ENCODE peak calls at places on chromosomes 1 and 21, in eight cellular contexts. A is C1 segment of cervical spinal cord, W is OCI-M1, C is kidney epithelial cell, B is GM12865, N is adrenal gland, F is GM20000, Z is lower lobe of right lung. X is an unnamed sample.

GRCh38 chr1:109630081-109630880 is 10.6 kb downstream of the AMPD2 start:
- DNase-seq in C (no peak), Z (no peak), W (no peak), N (no peak), A (no peak), F (peak), B (no peak), X (no peak)

GRCh38 chr1:234725177-234726132 is 115.5 kb upstream of the IRF2BP2 start:
- DNase-seq in N (peak), B (peak), A (peak), W (peak), C (no peak), F (no peak), Z (no peak), X (no peak)

GRCh38 chr1:53913352-53914043 is 19.5 kb downstream of the DIO1 start:
- DNase-seq in N (no peak), C (no peak), F (no peak), W (peak), B (no peak), A (no peak), Z (no peak), X (no peak)

GRCh38 chr1:149979245-149979971 is 31.1 kb downstream of the OTUD7B start:
- DNase-seq in W (no peak), F (peak), C (no peak), A (no peak), Z (no peak), N (no peak), B (no peak), X (no peak)

GRCh38 chr1:29706936-29707335 is 470.6 kb downstream of the PTPRU start:
- DNase-seq in Z (no peak), F (peak), C (no peak), W (no peak), A (no peak), B (peak), N (no peak), X (no peak)

GRCh38 chr1:186559601-186560116 is 98.7 kb upstream of the PDC start:
- DNase-seq in F (no peak), B (no peak), Z (no peak), N (no peak), A (no peak), W (no peak), C (no peak), X (no peak)

GRCh38 chr1:200971955-200972711 is 51.4 kb downstream of the KIF21B start:
- DNase-seq in Z (peak), N (peak), F (peak), A (no peak), B (peak), W (peak), C (no peak), X (peak)

GRCh38 chr1:223135176-223135575 is 7.9 kb downstream of the TLR5 start:
- DNase-seq in N (peak), F (no peak), A (no peak), W (no peak), Z (no peak), B (no peak), C (no peak), X (no peak)

GRCh38 chr1:67342002-67342890 is 34.6 kb downstream of the IL12RB2 start:
- DNase-seq in N (no peak), B (peak), Z (no peak), W (no peak), F (peak), C (no peak), A (no peak), X (no peak)

GRCh38 chr1:33443067-33443704 is 12.3 kb upstream of the PHC2 start:
- DNase-seq in W (no peak), B (no peak), F (no peak), A (no peak), C (no peak), Z (no peak), N (peak), X (no peak)

GRCh38 chr1:243849089-243850012 is 692 bp downstream of the AKT3 start:
- DNase-seq in W (no peak), F (peak), A (peak), B (peak), Z (peak), N (peak), C (no peak), X (no peak)

GRCh38 chr21:29431680-29432079 is 133.0 kb downstream of the BACH1 start:
- DNase-seq in C (no peak), Z (no peak), N (no peak), W (no peak), F (no peak), B (no peak), A (no peak), X (no peak)

GRCh38 chr1:187689137-187689536 is 860.4 kb downstream of the PLA2G4A start:
- DNase-seq in C (no peak), B (no peak), F (no peak), Z (no peak), W (no peak), A (peak), N (peak), X (no peak)

GRCh38 chr1:54260810-54261209 is 60.8 kb downstream of the MRPL37 start:
- DNase-seq in F (no peak), A (no peak), N (no peak), C (no peak), W (no peak), Z (no peak), B (no peak), X (no peak)

GRCh38 chr1:83849191-83850061 is 149.5 kb downstream of the TTLL7 start:
- DNase-seq in A (no peak), C (no peak), N (no peak), W (peak), F (peak), Z (no peak), B (peak), X (no peak)

GRCh38 chr1:160438320-160438918 is 38.1 kb downstream of the VANGL2 start:
- DNase-seq in W (peak), C (no peak), F (no peak), A (no peak), B (no peak), Z (no peak), N (no peak), X (no peak)

GRCh38 chr1:153415850-153416570 is at the start of gene S100A7A:
- DNase-seq in Z (no peak), A (no peak), W (no peak), B (peak), C (no peak), N (no peak), F (no peak), X (no peak)

GRCh38 chr1:109274533-109275476 is 8.1 kb downstream of the PSRC1 start:
- DNase-seq in A (no peak), C (peak), W (peak), F (no peak), Z (peak), N (no peak), B (no peak), X (peak)

GRCh38 chr1:76687324-76688018 is 179.8 kb upstream of the ST6GALNAC5 start:
- DNase-seq in W (no peak), C (no peak), F (no peak), B (no peak), A (no peak), Z (no peak), N (no peak), X (no peak)

GRCh38 chr1:26719205-26719604 is 23.4 kb downstream of the ARID1A start:
- DNase-seq in A (no peak), C (no peak), F (no peak), W (peak), B (no peak), N (no peak), Z (no peak), X (no peak)

GRCh38 chr1:7326366-7326765 is 444.7 kb upstream of the VAMP3 start:
- DNase-seq in Z (no peak), N (no peak), A (no peak), W (no peak), F (no peak), C (no peak), B (no peak), X (no peak)

GRCh38 chr1:154809436-154810413 is 60.4 kb downstream of the KCNN3 start:
- DNase-seq in B (peak), F (no peak), C (peak), Z (no peak), A (no peak), W (no peak), N (peak), X (peak)

GRCh38 chr21:31730687-31731111 is 1.2 kb downstream of the SCAF4 start:
- DNase-seq in N (no peak), A (no peak), B (peak), F (no peak), C (no peak), W (peak), Z (no peak), X (no peak)

GRCh38 chr1:52403566-52404115 is 582 bp downstream of the ORC1 start:
- DNase-seq in F (peak), W (peak), C (peak), A (no peak), N (peak), Z (no peak), B (peak), X (peak)

GRCh38 chr1:214296860-214297699 is 16.1 kb downstream of the SMYD2 start:
- DNase-seq in B (no peak), Z (no peak), A (no peak), N (no peak), W (no peak), F (no peak), C (peak), X (no peak)

GRCh38 chr1:212970085-212970484 is 19.7 kb downstream of the VASH2 start:
- DNase-seq in Z (no peak), C (no peak), F (no peak), W (no peak), A (no peak), N (no peak), B (no peak), X (no peak)

GRCh38 chr1:8572106-8572505 is 245.3 kb downstream of the RERE start:
- DNase-seq in W (peak), C (no peak), F (no peak), B (no peak), N (no peak), Z (no peak), A (no peak), X (no peak)

GRCh38 chr1:70948618-70949017 is 99.0 kb downstream of the PTGER3 start:
- DNase-seq in W (peak), A (no peak), B (no peak), C (no peak), F (no peak), Z (no peak), N (no peak), X (peak)

GRCh38 chr1:31063636-31064035 is 1.9 kb downstream of the PUM1 start:
- DNase-seq in W (peak), F (no peak), Z (no peak), A (no peak), B (peak), N (no peak), C (no peak), X (no peak)

GRCh38 chr21:42694751-42695150 is 41.3 kb downstream of the PDE9A start:
- DNase-seq in Z (no peak), F (no peak), A (no peak), W (no peak), C (no peak), N (no peak), B (no peak), X (no peak)

GRCh38 chr1:117826551-117827078 is 102.8 kb downstream of the GDAP2 start:
- DNase-seq in W (peak), B (no peak), Z (no peak), F (no peak), A (no peak), C (peak), N (peak), X (peak)

GRCh38 chr1:44330935-44331334 is 24.1 kb downstream of the ERI3 start:
- DNase-seq in W (no peak), B (no peak), A (no peak), C (no peak), F (no peak), N (no peak), Z (no peak), X (no peak)